ENCODE peak calls at places on chromosomes 1 and 21, in five cellular contexts. X is AG10803, D is IMR-90, L is heart left ventricle, O is fibroblast of pulmonary artery. U is an unnamed sample.

GRCh38 chr1:161092621-161093028 is 3.3 kb upstream of the NECTIN4 start:
- DNase-seq in X (no peak), D (peak), L (no peak), O (no peak), U (no peak)

GRCh38 chr1:5693595-5693994 is 298.6 kb downstream of the NPHP4 start:
- DNase-seq in X (no peak), D (no peak), L (no peak), O (no peak), U (no peak)

GRCh38 chr1:11355594-11356467 is 82.8 kb downstream of the UBIAD1 start:
- DNase-seq in X (no peak), D (no peak), L (no peak), O (no peak), U (no peak)

GRCh38 chr1:27504588-27505419 is 14.8 kb upstream of the WASF2 start:
- DNase-seq in X (peak), D (peak), L (peak), O (no peak), U (peak)

GRCh38 chr1:83559090-83559489 is 439.8 kb downstream of the TTLL7 start:
- DNase-seq in X (no peak), D (no peak), L (no peak), O (no peak), U (no peak)

GRCh38 chr1:243549108-243549507 is 293.3 kb downstream of the SDCCAG8 start:
- DNase-seq in X (peak), D (peak), L (no peak), O (peak), U (peak)

GRCh38 chr1:205512059-205513045 is 7.9 kb downstream of the CDK18 start:
- DNase-seq in X (no peak), D (peak), L (peak), O (no peak), U (no peak)

GRCh38 chr1:240888039-240888786 is 276.3 kb upstream of the GREM2 start:
- DNase-seq in X (no peak), D (no peak), L (no peak), O (peak), U (peak)

GRCh38 chr1:156480411-156481192 is 20.0 kb downstream of the MEF2D start:
- DNase-seq in X (no peak), D (peak), L (peak), O (no peak), U (peak)

GRCh38 chr1:182248721-182249120 is 142.9 kb downstream of the GLUL start:
- DNase-seq in X (no peak), D (no peak), L (no peak), O (no peak), U (no peak)

GRCh38 chr1:91781371-91781825 is 104.6 kb downstream of the TGFBR3 start:
- DNase-seq in X (peak), D (peak), L (no peak), O (peak), U (peak)

GRCh38 chr1:43936470-43937151 is 3.0 kb downstream of the ARTN start:
- DNase-seq in X (no peak), D (peak), L (peak), O (peak), U (no peak)

GRCh38 chr1:117607471-117607870 is 1.6 kb downstream of the TENT5C start:
- DNase-seq in X (no peak), D (no peak), L (peak), O (no peak), U (no peak)

GRCh38 chr1:206002833-206003532 is at the start of gene RAB7B:
- DNase-seq in X (peak), D (peak), L (peak), O (peak), U (peak)

GRCh38 chr21:16070207-16070651 is 340.4 kb downstream of the USP25 start:
- DNase-seq in X (peak), D (no peak), L (no peak), O (no peak), U (peak)

GRCh38 chr1:11886986-11887665 is 28.4 kb upstream of the NPPB start:
- DNase-seq in X (no peak), D (no peak), L (peak), O (no peak), U (no peak)

DNA sequence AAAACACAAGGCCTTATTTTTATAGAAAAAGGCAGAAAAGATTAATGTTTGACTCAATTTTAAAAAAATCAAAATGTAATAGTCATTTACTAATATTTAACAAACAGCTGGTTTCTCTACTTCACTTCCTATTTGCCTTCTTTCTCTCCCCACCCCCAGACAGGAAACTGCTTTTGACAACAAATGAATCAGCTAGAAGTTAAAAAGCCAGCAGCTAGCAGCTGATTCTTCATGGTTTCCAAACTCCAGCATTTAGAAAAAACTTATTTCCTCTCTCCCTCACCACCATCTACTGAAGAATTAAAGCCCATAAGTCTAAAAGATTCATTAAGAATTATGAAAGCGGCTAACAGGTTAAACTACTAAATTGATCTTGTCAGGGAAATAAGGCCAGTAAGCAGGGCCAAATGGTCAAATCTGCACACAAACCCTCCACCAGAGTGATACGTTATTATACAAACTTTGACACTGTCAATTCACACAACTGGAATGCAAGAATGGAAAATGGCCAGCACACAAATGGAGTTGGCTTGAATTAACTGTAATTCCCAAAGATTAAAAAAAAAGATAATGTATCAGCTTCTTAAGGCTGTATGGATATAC is 4.0 kb downstream of the WDR26 start:
- DNase-seq in X (peak), D (peak), L (no peak), O (peak), U (peak)
- H3K4me3 ChIP-seq in X (peak), D (peak), L (peak), O (peak), U (peak)

GRCh38 chr1:28640766-28641165 is 2.1 kb downstream of the TAF12 start:
- DNase-seq in X (no peak), D (peak), L (no peak), O (peak), U (peak)
- TF ChIP-seq CTCF in X (no peak), D (peak), L (no peak), O (peak), U (peak)

GRCh38 chr1:248824301-248824700 is 1.4 kb downstream of the SH3BP5L start:
- DNase-seq in X (no peak), D (no peak), L (no peak), O (no peak), U (no peak)
- H3K4me3 ChIP-seq in X (peak), D (no peak), L (peak), O (peak), U (no peak)

DNA sequence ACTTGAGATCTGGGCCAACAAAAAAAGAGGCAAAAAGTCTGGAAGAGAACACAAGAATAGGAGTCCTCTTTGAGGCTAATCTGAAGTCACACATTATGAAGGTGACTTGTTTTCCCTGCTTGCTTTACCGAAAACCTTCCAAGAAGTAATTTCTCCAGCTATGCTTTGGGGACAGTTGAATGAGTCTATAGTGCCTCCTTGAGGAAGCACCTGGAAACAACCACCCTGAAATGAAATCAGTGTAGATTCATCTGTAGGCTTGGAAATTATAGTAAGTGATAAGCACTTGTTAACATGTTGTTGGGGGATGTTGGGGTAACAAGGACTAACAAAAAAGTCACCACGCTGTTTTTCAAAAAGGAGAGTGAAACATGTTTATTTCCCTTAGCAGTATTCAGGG is 23.4 kb upstream of the RPTN start:
- DNase-seq in X (peak), D (no peak), L (no peak), O (peak), U (peak)
- TF ChIP-seq CTCF in X (peak), D (peak), L (peak), O (peak), U (peak)

GRCh38 chr1:35377553-35377952 is 109.0 kb downstream of the ZMYM4 start:
- DNase-seq in X (peak), D (peak), L (no peak), O (peak), U (no peak)
- H3K4me3 ChIP-seq in X (no peak), D (no peak), L (no peak), O (no peak), U (no peak)

GRCh38 chr1:213997772-213998107 is 10.0 kb downstream of the PROX1 start:
- DNase-seq in X (no peak), D (no peak), L (no peak), O (no peak), U (no peak)
- TF ChIP-seq CTCF in X (no peak), D (no peak), L (no peak), O (no peak), U (no peak)